ENCODE peak calls at places on chromosomes 16 and 17, in ten cellular contexts. N is NCI-H774; T is HepG2; Y is Right ventricle myocardium superior; L is hypothalamus; Z is Calu3; Q is amniotic stem cell; C is sigmoid colon; F is hepatic stellate cell; R is stimulated activated CD4-positive, alpha-beta T cell treated with anti-CD3 and anti-CD28 coated beads, TNF-alpha, amount 100 ng/mL, for 1 hour. A is an unnamed sample.
A peak's percentile ranks its signal among the peaks of the same experiment; 100 is the strongest.

GRCh38 chr17:7838291-7839075 is 4.5 kb downstream of the KDM6B start:
- DNase-seq in N (no peak), T (peak; percentile 41), Y (no peak), L (peak; percentile 54), Z (no peak), Q (peak; percentile 20), C (peak; percentile 66), F (peak; percentile 58), R (no peak), A (peak; percentile 48)

GRCh38 chr16:56311208-56312027 is 113.9 kb downstream of the AMFR start:
- DNase-seq in N (peak; percentile 96), T (no peak), Y (no peak), L (no peak), Z (no peak), Q (no peak), C (no peak), F (no peak), R (no peak), A (peak; percentile 89)

GRCh38 chr17:42270175-42270545 is 6.0 kb downstream of the STAT5B start:
- DNase-seq in N (no peak), T (no peak), Y (no peak), L (no peak), Z (no peak), Q (no peak), C (no peak), F (no peak), R (no peak), A (no peak)

GRCh38 chr17:77036841-77037381 is 103.9 kb upstream of the SEC14L1 start:
- DNase-seq in N (peak; percentile 54), T (no peak), Y (no peak), L (no peak), Z (peak; percentile 36), Q (no peak), C (no peak), F (no peak), R (no peak), A (peak; percentile 78)

GRCh38 chr16:87368029-87368765 is 15.4 kb downstream of the FBXO31 start:
- DNase-seq in N (no peak), T (no peak), Y (peak; percentile 41), L (no peak), Z (no peak), Q (no peak), C (no peak), F (no peak), R (no peak), A (no peak)

GRCh38 chr17:36188891-36189306 is 7.7 kb downstream of the CCL3L1 start:
- DNase-seq in N (no peak), T (no peak), Y (peak; percentile 53), L (no peak), Z (no peak), Q (no peak), C (no peak), F (no peak), R (no peak), A (no peak)

GRCh38 chr17:79388556-79389295 is 222.1 kb downstream of the RBFOX3 start:
- DNase-seq in N (no peak), T (peak; percentile 34), Y (peak; percentile 63), L (peak; percentile 14), Z (peak; percentile 74), Q (no peak), C (no peak), F (peak; percentile 81), R (no peak), A (peak; percentile 82)

GRCh38 chr17:76983075-76983411 is 114.8 kb downstream of the MGAT5B start:
- DNase-seq in N (no peak), T (no peak), Y (no peak), L (no peak), Z (no peak), Q (no peak), C (no peak), F (no peak), R (no peak), A (no peak)

GRCh38 chr17:38885044-38885727 is 15.3 kb downstream of the LASP1 start:
- DNase-seq in N (no peak), T (peak; percentile 52), Y (no peak), L (no peak), Z (no peak), Q (no peak), C (no peak), F (no peak), R (no peak), A (no peak)

GRCh38 chr17:81869221-81870154 is 1.6 kb downstream of the ARHGDIA start:
- DNase-seq in N (no peak), T (no peak), Y (peak; percentile 69), L (no peak), Z (peak; percentile 44), Q (no peak), C (peak; percentile 73), F (no peak), R (no peak), A (no peak)

GRCh38 chr16:68444058-68444657 is 4.2 kb downstream of the SMPD3 start:
- DNase-seq in N (no peak), T (peak; percentile 43), Y (no peak), L (no peak), Z (peak; percentile 70), Q (no peak), C (no peak), F (peak; percentile 41), R (no peak), A (no peak)

GRCh38 chr17:30091771-30092170 is 24.8 kb upstream of the NSRP1 start:
- DNase-seq in N (no peak), T (no peak), Y (no peak), L (no peak), Z (no peak), Q (peak; percentile 85), C (no peak), F (peak; percentile 56), R (no peak), A (no peak)

A was measured in SHP77.